ENCODE peak calls at places on chromosomes 16 and 17, in nine cellular contexts. X is sigmoid colon, G is body of pancreas, I is heart left ventricle, F is uterus, O is HCT116, H is prostate gland, D is esophagus squamous epithelium, T is ovary. V is an unnamed sample.

GRCh38 chr16:81440888-81441663 is 3.5 kb upstream of the CMIP start:
- DNase-seq in X (no peak), G (no peak), I (no peak), F (no peak), O (no peak), H (no peak), D (no peak), T (no peak), V (no peak)

GRCh38 chr17:9928601-9929341 is 23.7 kb upstream of the RCVRN start:
- DNase-seq in X (no peak), G (no peak), I (peak; percentile 55), F (peak; percentile 58), O (peak; percentile 66), H (no peak), D (no peak), T (peak; percentile 19), V (peak; percentile 66)

GRCh38 chr17:58680038-58680369 is 11.8 kb downstream of the TEX14 start:
- DNase-seq in X (no peak), G (no peak), I (no peak), F (no peak), O (no peak), H (no peak), D (no peak), T (no peak), V (no peak)

GRCh38 chr17:78873519-78874340 is 29.3 kb downstream of the CEP295NL start:
- DNase-seq in X (no peak), G (peak; percentile 92), I (peak; percentile 68), F (no peak), O (no peak), H (peak; percentile 51), D (no peak), T (no peak), V (peak; percentile 42)

GRCh38 chr17:72404872-72405271 is 284.1 kb downstream of the SOX9 start:
- DNase-seq in X (no peak), G (no peak), I (no peak), F (no peak), O (no peak), H (no peak), D (no peak), T (no peak), V (no peak)

GRCh38 chr17:43021739-43022512 is at the start of gene VAT1:
- DNase-seq in X (peak; percentile 91), G (peak; percentile 84), I (peak; percentile 85), F (peak; percentile 78), O (peak; percentile 46), H (peak; percentile 74), D (no peak), T (peak; percentile 79), V (peak; percentile 85)

GRCh38 chr17:15351925-15352324 is 10.5 kb upstream of the TEKT3 start:
- DNase-seq in X (peak; percentile 82), G (peak; percentile 13), I (no peak), F (peak; percentile 73), O (no peak), H (no peak), D (no peak), T (peak; percentile 24), V (peak; percentile 54)

GRCh38 chr17:55664287-55664686 is 58.4 kb downstream of the TMEM100 start:
- DNase-seq in X (no peak), G (no peak), I (no peak), F (no peak), O (no peak), H (no peak), D (no peak), T (no peak), V (no peak)

GRCh38 chr17:59101178-59101577 is 5.5 kb downstream of the TRIM37 start:
- DNase-seq in X (no peak), G (no peak), I (no peak), F (no peak), O (no peak), H (no peak), D (no peak), T (no peak), V (no peak)

GRCh38 chr17:60601443-60602384 is 1.7 kb downstream of the PPM1D start:
- DNase-seq in X (peak; percentile 73), G (peak; percentile 69), I (no peak), F (peak; percentile 62), O (peak; percentile 60), H (peak; percentile 69), D (no peak), T (peak; percentile 49), V (peak; percentile 48)

GRCh38 chr17:42307362-42307927 is 19.1 kb downstream of the STAT5A start:
- DNase-seq in X (no peak), G (no peak), I (no peak), F (no peak), O (no peak), H (no peak), D (no peak), T (no peak), V (no peak)

GRCh38 chr17:62628845-62629555 is 1.5 kb downstream of the MRC2 start:
- DNase-seq in X (no peak), G (no peak), I (peak; percentile 47), F (peak; percentile 55), O (no peak), H (no peak), D (no peak), T (peak; percentile 69), V (no peak)

GRCh38 chr16:84093120-84093878 is 23.4 kb downstream of the MBTPS1 start:
- DNase-seq in X (no peak), G (no peak), I (no peak), F (no peak), O (no peak), H (no peak), D (no peak), T (no peak), V (no peak)

GRCh38 chr16:85611455-85612190 is 1.5 kb upstream of the GSE1 start:
- DNase-seq in X (peak; percentile 96), G (peak; percentile 94), I (peak; percentile 87), F (peak; percentile 76), O (peak; percentile 54), H (peak; percentile 87), D (no peak), T (peak; percentile 77), V (peak; percentile 83)

GRCh38 chr16:679808-680624 is at the start of gene STUB1:
- DNase-seq in X (peak; percentile 95), G (peak; percentile 86), I (peak; percentile 90), F (peak; percentile 90), O (peak; percentile 48), H (peak; percentile 84), D (peak; percentile 67), T (peak; percentile 89), V (peak; percentile 83)
- TF ChIP-seq POLR2A in X (no peak), G (peak; percentile 35), I (peak; percentile 80), F (peak; percentile 88), O (peak; percentile 16), H (no peak), D (peak; percentile 82), T (peak; percentile 61), V (peak; percentile 83)

DNA sequence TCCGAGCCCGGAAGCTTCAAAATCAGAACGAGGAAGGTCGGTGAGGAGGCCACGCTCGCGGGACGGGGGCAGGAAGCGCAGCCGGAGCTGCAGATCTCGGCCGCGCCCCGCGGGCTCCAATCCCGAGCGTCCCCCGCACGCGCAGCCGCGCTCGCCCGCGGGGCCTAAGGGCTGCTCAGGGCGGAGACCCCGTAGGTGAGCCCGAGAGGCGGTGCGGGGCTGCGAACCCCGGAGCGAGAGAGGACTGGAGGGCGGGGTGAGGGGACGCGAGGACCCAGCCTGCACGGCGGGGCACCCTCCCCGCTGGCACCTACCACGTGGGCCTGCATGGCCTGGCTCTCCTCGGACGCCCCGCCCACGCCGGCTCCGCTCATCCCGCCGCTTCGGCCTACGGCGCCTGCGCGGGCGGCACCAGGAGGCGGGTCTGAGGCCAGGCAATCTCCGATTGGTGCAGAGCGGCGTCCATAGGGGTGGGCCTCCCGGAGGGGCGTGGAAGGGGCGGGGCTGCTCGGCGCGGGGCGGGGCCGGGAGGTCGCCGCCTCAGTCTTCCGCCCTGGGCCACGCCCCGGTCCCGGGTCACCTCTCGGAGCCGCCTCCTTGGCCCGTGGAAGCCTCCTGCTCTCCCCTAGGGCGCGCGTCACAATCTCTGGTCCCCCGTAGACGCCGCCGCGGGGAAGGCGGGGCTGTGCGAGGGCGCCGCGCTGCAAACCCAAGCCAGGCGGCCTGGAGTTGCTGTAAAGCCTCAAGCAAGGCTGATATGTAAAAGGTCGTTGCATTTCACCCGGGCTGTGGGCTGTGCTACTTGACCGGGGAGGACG is 27.8 kb upstream of the METRNL start:
- DNase-seq in X (peak; percentile 99), G (peak; percentile 99), I (peak; percentile 98), F (peak; percentile 96), O (peak; percentile 97), H (peak; percentile 96), D (peak; percentile 95), T (peak; percentile 96), V (peak; percentile 97)
- TF ChIP-seq POLR2A in X (peak; percentile 44), G (peak; percentile 81), I (peak; percentile 89), F (peak; percentile 80), O (peak; percentile 65), H (peak; percentile 88), D (peak; percentile 79), T (peak; percentile 47), V (peak; percentile 98)

GRCh38 chr16:68265078-68265925 is 976 bp downstream of the SLC7A6 start:
- DNase-seq in X (peak; percentile 87), G (peak; percentile 34), I (peak; percentile 73), F (peak; percentile 57), O (peak; percentile 68), H (peak; percentile 71), D (no peak), T (no peak), V (peak; percentile 85)
- TF ChIP-seq POLR2A in X (no peak), G (no peak), I (peak; percentile 60), F (no peak), O (no peak), H (peak; percentile 15), D (peak; percentile 40), T (no peak), V (no peak)

GRCh38 chr17:1684307-1685189 is at the start of gene PRPF8:
- DNase-seq in X (peak; percentile 99), G (peak; percentile 99), I (peak; percentile 98), F (peak; percentile 98), O (peak; percentile 92), H (peak; percentile 98), D (peak; percentile 91), T (peak; percentile 97), V (peak; percentile 98)
- TF ChIP-seq POLR2A in X (peak; percentile 98), G (peak; percentile 79), I (peak; percentile 91), F (peak; percentile 97), O (peak; percentile 66), H (peak; percentile 90), D (peak; percentile 94), T (peak; percentile 99), V (peak; percentile 87)

GRCh38 chr16:61678182-61678581 is 358.1 kb downstream of the CDH8 start:
- DNase-seq in X (no peak), G (no peak), I (no peak), F (no peak), O (no peak), H (no peak), D (no peak), T (no peak), V (no peak)
- TF ChIP-seq POLR2A in X (no peak), G (no peak), I (no peak), F (no peak), O (no peak), H (no peak), D (no peak), T (no peak), V (no peak)